ENCODE peak calls at places on chromosome 1, in eight cellular contexts. One of them, this sample, is unnamed.

GRCh38 chr1:98203461-98203860 is 282.6 kb upstream of the DPYD start:
- DNase-seq in heart right ventricle: no peak
- DNase-seq in NCI-H446: no peak
- DNase-seq in activated naive CD4-positive, alpha-beta T cell: no peak
- DNase-seq in anterior cingulate cortex: no peak
- DNase-seq in activated T-cell treated with anti-CD3 and anti-CD28 coated beads, Interleukin-2, amount 50 U/mL, for 72 hours: no peak
- DNase-seq in cardiac septum: no peak
- DNase-seq in CD4-positive, alpha-beta memory T cell: no peak
- DNase-seq in this sample: no peak

GRCh38 chr1:229480500-229480899 is 27.6 kb downstream of the NUP133 start:
- DNase-seq in cardiac septum: no peak
- DNase-seq in activated T-cell treated with anti-CD3 and anti-CD28 coated beads, Interleukin-2, amount 50 U/mL, for 72 hours: no peak
- DNase-seq in CD4-positive, alpha-beta memory T cell: no peak
- DNase-seq in activated naive CD4-positive, alpha-beta T cell: no peak
- DNase-seq in heart right ventricle: no peak
- DNase-seq in anterior cingulate cortex: no peak
- DNase-seq in NCI-H446: no peak
- DNase-seq in this sample: no peak

GRCh38 chr1:205448540-205449253 is 7.1 kb downstream of the BLACAT1 start:
- DNase-seq in activated T-cell treated with anti-CD3 and anti-CD28 coated beads, Interleukin-2, amount 50 U/mL, for 72 hours: no peak
- DNase-seq in NCI-H446: no peak
- DNase-seq in cardiac septum: no peak
- DNase-seq in CD4-positive, alpha-beta memory T cell: no peak
- DNase-seq in activated naive CD4-positive, alpha-beta T cell: no peak
- DNase-seq in anterior cingulate cortex: no peak
- DNase-seq in heart right ventricle: no peak
- DNase-seq in this sample: no peak

GRCh38 chr1:117656202-117656641 is 50.4 kb downstream of the TENT5C start:
- DNase-seq in NCI-H446: no peak
- DNase-seq in activated T-cell treated with anti-CD3 and anti-CD28 coated beads, Interleukin-2, amount 50 U/mL, for 72 hours: peak
- DNase-seq in heart right ventricle: no peak
- DNase-seq in activated naive CD4-positive, alpha-beta T cell: peak
- DNase-seq in CD4-positive, alpha-beta memory T cell: peak
- DNase-seq in cardiac septum: no peak
- DNase-seq in anterior cingulate cortex: no peak
- DNase-seq in this sample: no peak

GRCh38 chr1:24999906-25000305 is 69.8 kb upstream of the RUNX3 start:
- DNase-seq in anterior cingulate cortex: no peak
- DNase-seq in CD4-positive, alpha-beta memory T cell: no peak
- DNase-seq in NCI-H446: no peak
- DNase-seq in cardiac septum: no peak
- DNase-seq in activated T-cell treated with anti-CD3 and anti-CD28 coated beads, Interleukin-2, amount 50 U/mL, for 72 hours: no peak
- DNase-seq in activated naive CD4-positive, alpha-beta T cell: no peak
- DNase-seq in heart right ventricle: no peak
- DNase-seq in this sample: no peak

GRCh38 chr1:91806777-91807700 is 78.9 kb downstream of the TGFBR3 start:
- DNase-seq in NCI-H446: no peak
- DNase-seq in heart right ventricle: no peak
- DNase-seq in cardiac septum: no peak
- DNase-seq in CD4-positive, alpha-beta memory T cell: no peak
- DNase-seq in activated naive CD4-positive, alpha-beta T cell: no peak
- DNase-seq in anterior cingulate cortex: no peak
- DNase-seq in activated T-cell treated with anti-CD3 and anti-CD28 coated beads, Interleukin-2, amount 50 U/mL, for 72 hours: no peak
- DNase-seq in this sample: no peak

GRCh38 chr1:42479621-42480020 is 16.5 kb downstream of the CCDC30 start:
- DNase-seq in CD4-positive, alpha-beta memory T cell: no peak
- DNase-seq in cardiac septum: no peak
- DNase-seq in activated T-cell treated with anti-CD3 and anti-CD28 coated beads, Interleukin-2, amount 50 U/mL, for 72 hours: no peak
- DNase-seq in heart right ventricle: no peak
- DNase-seq in NCI-H446: no peak
- DNase-seq in activated naive CD4-positive, alpha-beta T cell: no peak
- DNase-seq in anterior cingulate cortex: no peak
- DNase-seq in this sample: no peak

GRCh38 chr1:10652626-10653025 is 143.8 kb downstream of the CASZ1 start:
- DNase-seq in activated naive CD4-positive, alpha-beta T cell: no peak
- DNase-seq in heart right ventricle: no peak
- DNase-seq in activated T-cell treated with anti-CD3 and anti-CD28 coated beads, Interleukin-2, amount 50 U/mL, for 72 hours: no peak
- DNase-seq in CD4-positive, alpha-beta memory T cell: no peak
- DNase-seq in NCI-H446: no peak
- DNase-seq in anterior cingulate cortex: no peak
- DNase-seq in cardiac septum: no peak
- DNase-seq in this sample: no peak

GRCh38 chr1:81802601-81803422 is 2.1 kb downstream of the ADGRL2 start:
- DNase-seq in NCI-H446: peak
- DNase-seq in CD4-positive, alpha-beta memory T cell: no peak
- DNase-seq in activated T-cell treated with anti-CD3 and anti-CD28 coated beads, Interleukin-2, amount 50 U/mL, for 72 hours: no peak
- DNase-seq in heart right ventricle: peak
- DNase-seq in anterior cingulate cortex: peak
- DNase-seq in cardiac septum: peak
- DNase-seq in activated naive CD4-positive, alpha-beta T cell: no peak
- DNase-seq in this sample: no peak

GRCh38 chr1:3009021-3009420 is 12.2 kb upstream of the ACTRT2 start:
- DNase-seq in cardiac septum: peak
- DNase-seq in CD4-positive, alpha-beta memory T cell: no peak
- DNase-seq in activated T-cell treated with anti-CD3 and anti-CD28 coated beads, Interleukin-2, amount 50 U/mL, for 72 hours: no peak
- DNase-seq in anterior cingulate cortex: no peak
- DNase-seq in activated naive CD4-positive, alpha-beta T cell: no peak
- DNase-seq in heart right ventricle: no peak
- DNase-seq in NCI-H446: no peak
- DNase-seq in this sample: no peak

GRCh38 chr1:23019851-23020625 is 770 bp downstream of the KDM1A start:
- DNase-seq in heart right ventricle: peak
- DNase-seq in NCI-H446: no peak
- DNase-seq in activated naive CD4-positive, alpha-beta T cell: no peak
- DNase-seq in anterior cingulate cortex: no peak
- DNase-seq in CD4-positive, alpha-beta memory T cell: peak
- DNase-seq in cardiac septum: peak
- DNase-seq in activated T-cell treated with anti-CD3 and anti-CD28 coated beads, Interleukin-2, amount 50 U/mL, for 72 hours: peak
- DNase-seq in this sample: no peak

GRCh38 chr1:193498088-193498605 is 311.7 kb upstream of the B3GALT2 start:
- DNase-seq in activated T-cell treated with anti-CD3 and anti-CD28 coated beads, Interleukin-2, amount 50 U/mL, for 72 hours: no peak
- DNase-seq in NCI-H446: no peak
- DNase-seq in heart right ventricle: no peak
- DNase-seq in activated naive CD4-positive, alpha-beta T cell: no peak
- DNase-seq in anterior cingulate cortex: no peak
- DNase-seq in cardiac septum: no peak
- DNase-seq in CD4-positive, alpha-beta memory T cell: no peak
- DNase-seq in this sample: no peak